ENCODE peak calls at places on chromosomes 13 and 19, in five cellular contexts. U, R, W, Z and X are unnamed samples.

GRCh38 chr19:8575467-8575997 is 1.7 kb downstream of the MYO1F start:
- DNase-seq in R (no peak), U (no peak), Z (no peak), W (no peak), X (no peak)

GRCh38 chr13:48333976-48334375 is 30.4 kb downstream of the RB1 start:
- DNase-seq in U (no peak), R (no peak), W (no peak), Z (no peak), X (no peak)

GRCh38 chr19:54160182-54160811 is 776 bp upstream of the LENG1 start:
- DNase-seq in W (no peak), U (no peak), R (no peak), Z (no peak), X (no peak)

GRCh38 chr13:34465423-34465922 is 476.6 kb upstream of the NBEA start:
- DNase-seq in U (no peak), W (no peak), R (no peak), Z (no peak), X (no peak)

GRCh38 chr13:84137292-84137691 is 255.0 kb upstream of the SLITRK1 start:
- DNase-seq in U (no peak), R (no peak), Z (no peak), W (no peak), X (no peak)

GRCh38 chr13:102903659-102904407 is 58.0 kb downstream of the ERCC5 start:
- DNase-seq in R (no peak), W (no peak), U (no peak), Z (no peak), X (no peak)

GRCh38 chr19:1250374-1251232 is 2.2 kb downstream of the MIDN start:
- DNase-seq in R (no peak), W (peak), U (peak), Z (peak), X (no peak)

GRCh38 chr13:36630181-36630806 is 43.5 kb upstream of the SERTM1 start:
- DNase-seq in W (no peak), U (no peak), Z (no peak), R (no peak), X (no peak)

GRCh38 chr19:3346677-3347353 is 19.6 kb upstream of the NFIC start:
- DNase-seq in W (peak), R (peak), U (peak), Z (peak), X (no peak)

GRCh38 chr13:48294670-48295069 is 8.9 kb upstream of the RB1 start:
- DNase-seq in Z (no peak), W (no peak), U (no peak), R (no peak), X (no peak)

GRCh38 chr19:313169-313987 is 22.2 kb upstream of the PLPP2 start:
- DNase-seq in Z (no peak), U (peak), R (no peak), W (no peak), X (no peak)

GRCh38 chr13:95604534-95604915 is 40.0 kb downstream of the DZIP1 start:
- DNase-seq in U (no peak), Z (no peak), R (no peak), W (no peak), X (no peak)

GRCh38 chr13:74132768-74133656 is 1.2 kb downstream of the KLF12 start:
- DNase-seq in U (peak), W (no peak), Z (peak), R (peak), X (no peak)

GRCh38 chr19:15379996-15380647 is 535 bp upstream of the AKAP8 start:
- DNase-seq in U (no peak), R (peak), W (peak), Z (peak), X (no peak)

GRCh38 chr19:7748171-7748570 is 837 bp upstream of the CD209 start:
- DNase-seq in U (no peak), W (no peak), Z (no peak), R (no peak), X (no peak)

GRCh38 chr19:14566712-14567077 is 5.2 kb downstream of the NDUFB7 start:
- DNase-seq in W (no peak), Z (no peak), U (peak), R (no peak), X (no peak)

GRCh38 chr13:67296511-67296910 is 66.4 kb upstream of the PCDH9 start:
- DNase-seq in U (no peak), R (no peak), Z (no peak), W (no peak), X (no peak)

GRCh38 chr13:20058476-20058875 is 99.9 kb downstream of the ZMYM2 start:
- DNase-seq in U (no peak), Z (no peak), R (no peak), W (no peak), X (no peak)

GRCh38 chr19:5103061-5103701 is 134.3 kb downstream of the KDM4B start:
- DNase-seq in R (peak), Z (peak), U (peak), W (peak), X (no peak)

GRCh38 chr19:30328096-30328495 is 44.1 kb upstream of the ZNF536 start:
- DNase-seq in Z (no peak), W (no peak), R (no peak), U (no peak), X (no peak)

GRCh38 chr19:29843180-29844051 is 31.6 kb downstream of the CCNE1 start:
- DNase-seq in U (peak), Z (no peak), W (peak), R (peak), X (no peak)

GRCh38 chr19:28703400-28703956 is 509.5 kb downstream of the UQCRFS1 start:
- DNase-seq in R (no peak), Z (no peak), U (no peak), W (no peak), X (no peak)

GRCh38 chr19:33047422-33047821 is 17.3 kb downstream of the RHPN2 start:
- DNase-seq in Z (no peak), W (peak), R (no peak), U (no peak), X (no peak)

GRCh38 chr19:13610042-13610691 is 103.9 kb upstream of the CACNA1A start:
- DNase-seq in U (peak), Z (no peak), R (no peak), W (peak), X (no peak)

GRCh38 chr13:44308352-44308751 is 65.3 kb upstream of the SERP2 start:
- DNase-seq in W (no peak), R (no peak), Z (no peak), U (no peak), X (no peak)

GRCh38 chr19:32720936-32721250 is 1.3 kb downstream of the TDRD12 start:
- DNase-seq in Z (no peak), W (no peak), R (no peak), U (peak), X (no peak)

GRCh38 chr13:19183676-19184075 is 2.1 kb upstream of the TUBA3C start:
- DNase-seq in Z (no peak), W (no peak), U (no peak), R (no peak), X (no peak)

GRCh38 chr19:35040474-35040825 is 1.1 kb upstream of the HPN start:
- DNase-seq in U (no peak), W (no peak), R (no peak), Z (no peak), X (no peak)

GRCh38 chr13:36453518-36453917 is 21.2 kb downstream of the CCNA1 start:
- DNase-seq in R (no peak), Z (no peak), W (no peak), U (no peak), X (no peak)

GRCh38 chr19:41341669-41342490 is 11.8 kb downstream of the TGFB1 start:
- DNase-seq in Z (no peak), R (no peak), W (peak), U (peak), X (no peak)
- TF ChIP-seq CTCF in Z (no peak), R (no peak), W (no peak), U (peak), X (no peak)

GRCh38 chr19:23440207-23440606 is 44.9 kb upstream of the ZNF91 start:
- DNase-seq in Z (no peak), R (no peak), U (no peak), W (no peak), X (no peak)
- TF ChIP-seq CTCF in Z (no peak), R (no peak), U (no peak), W (no peak), X (no peak)

GRCh38 chr13:29523199-29523931 is 72.1 kb downstream of the SLC7A1 start:
- DNase-seq in R (peak), U (no peak), W (no peak), Z (no peak), X (no peak)
- TF ChIP-seq CTCF in R (no peak), U (no peak), W (no peak), Z (no peak), X (no peak)

DNA sequence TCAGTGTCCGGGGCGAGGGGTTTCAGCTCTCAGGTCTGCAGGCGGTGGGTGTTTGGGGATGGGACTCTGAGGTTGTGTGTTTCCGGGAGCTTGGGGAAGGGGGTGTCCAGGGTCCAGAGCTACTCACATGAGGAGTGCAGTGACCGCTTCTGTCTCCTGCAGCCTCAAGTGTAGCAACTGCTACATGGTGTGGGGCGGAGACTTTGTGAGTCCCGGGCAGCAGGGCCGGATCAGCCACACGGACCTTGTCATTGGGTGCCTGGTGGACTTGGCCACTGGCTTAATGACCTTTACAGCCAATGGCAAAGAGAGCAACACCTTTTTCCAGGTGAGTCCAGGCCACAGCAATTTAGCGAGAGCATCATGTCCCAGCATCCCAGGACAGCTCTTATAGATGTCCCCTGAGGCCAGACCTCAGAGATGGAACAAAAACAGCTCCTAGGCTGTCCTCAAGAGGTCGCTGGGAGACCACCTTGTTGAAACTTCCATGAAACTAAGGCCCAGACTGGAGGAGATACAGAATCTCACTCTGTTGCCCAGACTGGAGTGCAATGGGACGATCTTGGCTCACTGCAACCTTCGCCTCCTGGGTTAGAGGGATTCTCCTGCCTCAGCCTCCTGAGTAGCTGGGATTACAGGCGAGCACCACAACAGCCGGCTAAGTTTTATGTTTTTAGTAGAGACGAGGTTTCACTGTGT is 44.9 kb downstream of the RYR1 start:
- DNase-seq in W (no peak), Z (no peak), U (no peak), R (no peak), X (no peak)
- TF ChIP-seq CTCF in W (no peak), Z (no peak), U (no peak), R (no peak), X (no peak)

DNA sequence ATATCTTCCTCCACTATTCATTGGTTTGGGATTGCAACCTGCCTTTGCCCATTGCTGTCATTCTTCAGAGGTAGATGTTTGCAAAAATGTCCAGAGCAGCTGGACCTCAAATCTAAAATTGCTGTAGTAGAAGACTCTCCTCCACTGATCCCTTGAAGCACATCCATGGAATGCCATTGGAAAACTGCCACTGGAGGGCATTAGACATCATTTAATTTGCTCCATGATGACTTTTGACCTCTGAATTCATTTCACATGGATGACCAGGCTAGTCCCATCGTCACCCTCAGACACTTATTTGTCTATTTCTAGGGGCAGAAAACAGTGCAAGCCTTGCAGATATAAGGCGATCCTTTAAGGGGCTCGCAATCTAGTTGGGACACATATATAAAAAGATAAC is 33.9 kb upstream of the FLT1 start:
- DNase-seq in U (no peak), R (no peak), W (no peak), Z (no peak), X (no peak)
- TF ChIP-seq CTCF in U (peak), R (no peak), W (no peak), Z (no peak), X (no peak)

DNA sequence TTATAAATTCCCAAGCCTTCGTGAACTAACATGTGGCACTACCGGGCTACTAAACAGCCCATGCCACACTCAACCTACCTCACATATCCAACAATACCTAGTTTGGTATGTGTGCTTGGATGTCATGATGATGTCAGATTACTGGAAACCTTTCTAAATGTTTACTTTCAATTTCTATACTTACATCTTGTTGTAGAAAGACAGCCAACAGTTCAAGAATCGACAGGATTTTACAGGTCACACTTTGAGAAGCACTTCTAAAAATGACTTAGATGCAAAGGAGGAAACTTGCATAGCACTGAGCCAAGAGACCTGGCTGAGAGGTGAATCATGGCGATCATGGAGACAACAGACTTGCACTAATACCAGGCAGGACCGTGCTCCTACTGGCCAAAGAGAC is 209.9 kb downstream of the COL4A1 start:
- DNase-seq in Z (no peak), U (no peak), R (no peak), W (no peak), X (no peak)
- TF ChIP-seq CTCF in Z (no peak), U (no peak), R (no peak), W (no peak), X (no peak)

GRCh38 chr13:45501175-45501526 is 36.4 kb downstream of the COG3 start:
- DNase-seq in Z (no peak), W (no peak), R (no peak), U (no peak), X (no peak)
- TF ChIP-seq CTCF in Z (no peak), W (no peak), R (no peak), U (no peak), X (no peak)

DNA sequence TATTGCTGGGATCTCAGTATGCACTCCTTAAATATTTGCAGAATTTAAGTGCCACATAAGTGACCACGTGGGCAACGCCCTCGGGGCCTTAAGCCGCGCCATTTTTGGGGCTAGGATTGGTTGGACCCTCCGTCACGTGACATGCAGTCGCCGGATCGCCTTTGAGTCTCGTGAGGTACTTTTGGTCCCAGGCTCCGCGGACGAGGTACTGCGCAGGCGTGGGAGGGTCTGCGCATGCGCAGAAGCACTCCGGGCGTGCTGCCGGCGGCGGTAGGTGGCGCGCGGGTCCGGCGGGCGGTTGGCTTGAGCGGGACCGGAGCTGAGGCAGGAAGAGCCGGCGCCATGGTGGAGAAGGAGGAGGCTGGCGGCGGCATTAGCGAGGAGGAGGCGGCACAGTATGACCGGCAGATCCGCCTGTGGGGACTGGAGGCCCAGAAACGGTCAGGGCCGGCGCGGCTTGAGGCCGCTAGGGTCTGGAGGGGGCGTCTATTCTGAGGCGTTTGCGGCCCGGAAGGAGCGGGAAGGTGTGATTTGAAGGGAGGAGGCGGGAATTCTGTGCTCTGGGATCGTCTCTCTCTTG is at the start of gene SAE1:
- DNase-seq in W (peak), R (peak), U (peak), Z (peak), X (peak)
- TF ChIP-seq CTCF in W (no peak), R (peak), U (peak), Z (peak), X (no peak)

DNA sequence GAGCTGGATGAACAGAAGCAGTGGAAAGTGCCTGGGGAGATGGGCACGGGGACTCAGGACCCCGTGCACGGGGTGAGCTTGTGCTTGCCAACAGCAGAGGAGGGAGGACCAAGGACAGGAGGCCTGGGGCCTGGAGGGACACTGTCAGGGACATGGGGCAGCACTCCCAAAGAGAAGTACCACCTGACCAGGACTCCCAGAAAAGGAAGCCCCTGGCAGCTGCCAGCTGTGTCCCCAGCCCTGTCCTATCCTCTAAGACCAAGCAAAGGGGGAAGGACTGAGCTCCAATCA is 151.2 kb upstream of the TSHZ3 start:
- DNase-seq in U (no peak), Z (no peak), R (no peak), W (no peak), X (no peak)
- TF ChIP-seq CTCF in U (no peak), Z (no peak), R (no peak), W (no peak), X (no peak)